ENCODE peak calls at places on chromosomes 6 and 20, in ten cellular contexts. O is lower lobe of right lung; W is amniotic stem cell; H is HT1080; D is CD4-positive, alpha-beta T cell; A is stimulated activated naive CD8-positive, alpha-beta T cell treated with anti-CD3 and anti-CD28 coated beads, Interleukin-15, Interleukin-2, amounts not matched to agents 100 U/mL and 50 U/mL, for 24 hours; B is tibial artery; P is posterior cingulate gyrus; S is kidney; K is NCI-H345. N is an unnamed sample.

GRCh38 chr20:4171538-4172116 is 156.3 kb upstream of the RNF24 start:
- DNase-seq in O (no peak), H (no peak), B (no peak), A (no peak), W (no peak), S (no peak), P (peak; percentile 84), K (no peak), D (no peak), N (no peak)

GRCh38 chr6:133392015-133392414 is 150.9 kb downstream of the EYA4 start:
- DNase-seq in B (no peak), O (no peak), P (no peak), S (no peak), K (no peak), W (no peak), D (no peak), A (no peak), H (peak; percentile 25), N (no peak)

GRCh38 chr6:7215140-7215539 is 97.9 kb downstream of the SSR1 start:
- DNase-seq in O (no peak), H (peak; percentile 27), P (no peak), K (no peak), A (no peak), W (no peak), B (no peak), S (no peak), D (no peak), N (no peak)

GRCh38 chr20:61765081-61765870 is 300.4 kb downstream of the TAF4 start:
- DNase-seq in O (no peak), A (no peak), P (peak; percentile 45), D (no peak), W (no peak), H (no peak), K (no peak), S (no peak), B (no peak), N (peak; percentile 50)

GRCh38 chr20:64049060-64049886 is at the start of gene SOX18:
- DNase-seq in D (no peak), S (peak; percentile 86), W (no peak), P (no peak), O (no peak), H (no peak), B (no peak), K (no peak), A (peak; percentile 53), N (peak; percentile 84)

GRCh38 chr6:15661815-15662245 is 998 bp downstream of the DTNBP1 start:
- DNase-seq in P (no peak), W (no peak), K (no peak), B (no peak), A (no peak), O (no peak), H (no peak), S (no peak), D (no peak), N (no peak)

GRCh38 chr6:163416380-163416629 is 1.8 kb downstream of the QKI start:
- DNase-seq in S (no peak), W (no peak), K (no peak), P (no peak), O (no peak), D (no peak), B (no peak), H (no peak), A (no peak), N (no peak)

GRCh38 chr6:44146685-44147084 is 11.9 kb upstream of the CAPN11 start:
- DNase-seq in D (no peak), S (no peak), W (no peak), A (no peak), P (peak; percentile 25), H (no peak), K (no peak), B (no peak), O (no peak), N (peak; percentile 29)

GRCh38 chr6:135983093-135983492 is 131.6 kb downstream of the PDE7B start:
- DNase-seq in A (no peak), P (no peak), K (no peak), O (no peak), H (no peak), W (no peak), B (no peak), S (no peak), D (no peak), N (no peak)

GRCh38 chr20:1861347-1861987 is 33.7 kb upstream of the SIRPA start:
- DNase-seq in D (no peak), B (no peak), S (no peak), H (no peak), P (no peak), O (no peak), A (no peak), W (no peak), K (no peak), N (no peak)

GRCh38 chr6:54060286-54060685 is 51.0 kb upstream of the MLIP start:
- DNase-seq in W (no peak), D (no peak), A (no peak), H (peak; percentile 50), S (no peak), K (no peak), P (no peak), O (no peak), B (no peak), N (no peak)

GRCh38 chr6:52362443-52363221 is 681 bp downstream of the PAQR8 start:
- DNase-seq in B (peak; percentile 69), A (peak; percentile 63), K (peak; percentile 24), P (peak; percentile 90), D (peak; percentile 15), O (peak; percentile 47), W (no peak), S (peak; percentile 85), H (peak; percentile 15), N (peak; percentile 91)

GRCh38 chr6:11598687-11599086 is 61.1 kb downstream of the TMEM170B start:
- DNase-seq in A (no peak), K (no peak), D (no peak), H (no peak), P (no peak), W (no peak), S (no peak), B (no peak), O (no peak), N (no peak)

GRCh38 chr6:25777856-25778649 is 23.5 kb downstream of the SLC17A4 start:
- DNase-seq in K (no peak), P (no peak), D (no peak), H (no peak), S (no peak), O (no peak), A (no peak), B (no peak), W (no peak), N (no peak)

GRCh38 chr6:17233531-17233930 is 47.6 kb upstream of the RBM24 start:
- DNase-seq in D (no peak), O (no peak), H (peak; percentile 85), B (no peak), P (no peak), W (no peak), K (no peak), A (no peak), S (no peak), N (no peak)

GRCh38 chr6:48747040-48747439 is 636.0 kb upstream of the PTCHD4 start:
- DNase-seq in A (no peak), P (no peak), B (no peak), W (no peak), O (no peak), D (no peak), H (no peak), S (no peak), K (no peak), N (no peak)

GRCh38 chr6:16129623-16130243 is 847 bp downstream of the MYLIP start:
- DNase-seq in P (peak; percentile 87), A (peak; percentile 38), W (no peak), K (peak; percentile 13), D (peak; percentile 26), S (peak; percentile 85), O (peak; percentile 67), H (peak; percentile 16), B (peak; percentile 76), N (no peak)

GRCh38 chr20:3119044-3119443 is 34.5 kb upstream of the AVP start:
- DNase-seq in B (no peak), P (peak; percentile 35), H (no peak), W (no peak), K (no peak), O (no peak), A (no peak), D (no peak), S (peak; percentile 7), N (no peak)

GRCh38 chr6:5457036-5457435 is 195.7 kb downstream of the FARS2 start:
- DNase-seq in S (peak; percentile 55), B (no peak), D (no peak), W (no peak), H (peak; percentile 81), O (no peak), K (no peak), P (peak; percentile 94), A (no peak), N (no peak)

GRCh38 chr20:37506166-37506725 is 14.8 kb upstream of the NNAT start:
- DNase-seq in B (no peak), H (no peak), D (no peak), W (no peak), A (no peak), P (peak; percentile 9), K (no peak), O (no peak), S (no peak), N (no peak)

GRCh38 chr6:130655586-130655985 is 171.6 kb upstream of the SMLR1 start:
- DNase-seq in B (no peak), W (no peak), K (no peak), P (no peak), O (no peak), H (no peak), S (no peak), A (no peak), D (no peak), N (no peak)

GRCh38 chr20:646107-646867 is 6.7 kb downstream of the SRXN1 start:
- DNase-seq in W (no peak), H (no peak), B (no peak), D (no peak), S (no peak), K (no peak), O (no peak), P (peak; percentile 24), A (no peak), N (no peak)

GRCh38 chr6:27275025-27275956 is 27.8 kb downstream of the PRSS16 start:
- DNase-seq in S (no peak), W (no peak), H (peak; percentile 58), B (no peak), A (peak; percentile 41), K (no peak), P (no peak), O (no peak), D (no peak), N (no peak)

GRCh38 chr6:88573971-88574370 is 389.4 kb downstream of the RNGTT start:
- DNase-seq in P (no peak), D (no peak), H (no peak), O (no peak), W (no peak), S (no peak), A (no peak), K (no peak), B (no peak), N (no peak)

GRCh38 chr6:10386260-10386659 is 28.6 kb downstream of the TFAP2A start:
- DNase-seq in B (no peak), P (no peak), W (no peak), S (no peak), K (no peak), A (no peak), O (no peak), D (no peak), H (no peak), N (no peak)

GRCh38 chr6:137044366-137045220 is at the start of gene IL20RA:
- DNase-seq in D (no peak), O (peak; percentile 74), P (peak; percentile 81), K (peak; percentile 44), S (peak; percentile 73), B (no peak), W (no peak), A (peak; percentile 7), H (no peak), N (peak; percentile 80)

GRCh38 chr6:145829102-145829501 is 14.5 kb upstream of the FBXO30 start:
- DNase-seq in W (no peak), O (no peak), K (no peak), D (no peak), P (peak; percentile 79), S (no peak), B (no peak), A (no peak), H (no peak), N (no peak)

GRCh38 chr6:16592550-16592892 is 168.7 kb downstream of the ATXN1 start:
- DNase-seq in K (no peak), H (no peak), P (no peak), D (no peak), W (no peak), S (no peak), B (no peak), O (no peak), A (no peak), N (no peak)